ENCODE peak calls at places on chromosomes 2 and 18, in eight cellular contexts. B, Q, P, W, F, G, C and U are unnamed samples.

GRCh38 chr2:172464340-172465129 is 37.1 kb downstream of the ITGA6 start:
- DNase-seq in W (no peak), P (no peak), Q (no peak), G (no peak), C (no peak), F (no peak), B (no peak), U (no peak)

GRCh38 chr2:72129676-72130340 is 17.9 kb downstream of the CYP26B1 start:
- DNase-seq in Q (no peak), W (peak; percentile 81), B (no peak), P (no peak), F (peak; percentile 18), G (peak; percentile 45), C (no peak), U (no peak)

GRCh38 chr2:238670341-238670681 is 177.6 kb upstream of the TWIST2 start:
- DNase-seq in P (no peak), F (no peak), Q (no peak), G (no peak), C (no peak), W (no peak), B (no peak), U (no peak)

GRCh38 chr2:236536727-236537398 is 32.8 kb upstream of the ACKR3 start:
- DNase-seq in C (no peak), G (no peak), W (no peak), B (no peak), F (no peak), P (no peak), Q (no peak), U (no peak)

GRCh38 chr18:70892381-70892780 is 603.5 kb downstream of the SOCS6 start:
- DNase-seq in B (no peak), P (no peak), Q (no peak), G (no peak), C (no peak), F (no peak), W (no peak), U (no peak)

GRCh38 chr2:133380991-133381390 is 187.3 kb downstream of the NCKAP5 start:
- DNase-seq in B (no peak), C (no peak), Q (no peak), W (no peak), P (no peak), G (no peak), F (no peak), U (no peak)

GRCh38 chr2:127864877-127865276 is 6.9 kb upstream of the POLR2D start:
- DNase-seq in W (peak; percentile 76), G (peak; percentile 55), P (peak; percentile 49), B (no peak), F (no peak), C (no peak), Q (no peak), U (no peak)

GRCh38 chr18:79427368-79428225 is 31.9 kb downstream of the NFATC1 start:
- DNase-seq in Q (no peak), G (no peak), B (no peak), W (no peak), C (no peak), F (no peak), P (no peak), U (no peak)

GRCh38 chr18:68489018-68489792 is 225.7 kb downstream of the TMX3 start:
- DNase-seq in W (no peak), P (no peak), B (no peak), G (no peak), C (no peak), Q (no peak), F (peak; percentile 52), U (no peak)

GRCh38 chr18:51943281-51943680 is 396.7 kb upstream of the DCC start:
- DNase-seq in F (no peak), W (no peak), B (no peak), P (no peak), Q (no peak), C (no peak), G (no peak), U (no peak)

GRCh38 chr18:7307586-7307985 is 76.7 kb downstream of the LRRC30 start:
- DNase-seq in Q (no peak), W (no peak), F (no peak), P (no peak), G (no peak), C (no peak), B (no peak), U (no peak)

GRCh38 chr2:133760366-133760765 is 192.1 kb upstream of the NCKAP5 start:
- DNase-seq in F (no peak), Q (no peak), W (no peak), P (peak; percentile 12), C (no peak), G (no peak), B (no peak), U (no peak)

GRCh38 chr2:199379251-199379650 is 78.5 kb downstream of the SATB2 start:
- DNase-seq in C (no peak), G (peak; percentile 59), B (peak; percentile 36), Q (no peak), F (no peak), W (no peak), P (peak; percentile 79), U (no peak)

GRCh38 chr2:48306409-48307284 is 223.3 kb upstream of the STON1 start:
- DNase-seq in P (peak; percentile 42), Q (no peak), F (no peak), W (no peak), B (no peak), C (no peak), G (peak; percentile 37), U (no peak)

GRCh38 chr2:11227595-11227994 is 72.3 kb downstream of the SLC66A3 start:
- DNase-seq in C (no peak), B (no peak), W (no peak), Q (no peak), G (no peak), F (no peak), P (no peak), U (no peak)

GRCh38 chr18:27728659-27729058 is 448.3 kb downstream of the CDH2 start:
- DNase-seq in G (peak; percentile 3), C (no peak), W (no peak), F (no peak), Q (no peak), B (no peak), P (no peak), U (no peak)

GRCh38 chr2:96528680-96529375 is 7.7 kb upstream of the ARID5A start:
- DNase-seq in P (no peak), C (no peak), F (no peak), Q (no peak), G (no peak), B (no peak), W (no peak), U (peak; percentile 16)

GRCh38 chr18:46297621-46298020 is 193.4 kb downstream of the HAUS1 start:
- DNase-seq in G (no peak), W (peak; percentile 40), Q (no peak), B (no peak), P (no peak), F (no peak), C (no peak), U (no peak)

GRCh38 chr2:118769707-118770400 is 77.6 kb downstream of the EN1 start:
- DNase-seq in B (no peak), Q (no peak), F (no peak), W (no peak), C (no peak), P (no peak), G (no peak), U (no peak)

DNA sequence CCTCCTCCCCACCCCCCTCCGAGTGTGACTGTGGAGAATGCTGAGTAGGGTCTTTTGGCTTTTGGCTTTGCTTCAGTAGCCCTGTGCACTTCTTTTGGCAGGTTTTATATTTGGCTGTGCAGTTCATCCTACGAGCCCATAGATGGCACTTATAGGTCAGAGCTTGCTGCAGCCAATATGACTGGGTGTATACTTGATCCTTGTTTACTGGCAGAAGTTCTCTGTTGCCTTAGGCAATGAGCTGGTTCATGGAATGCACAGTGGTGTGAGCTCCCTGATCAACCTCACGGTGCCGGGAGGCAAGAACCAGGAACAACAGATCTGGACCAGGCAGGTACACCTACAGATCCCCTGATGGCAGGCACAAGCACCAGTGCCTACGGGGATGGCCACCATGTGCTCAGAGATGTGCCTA is 190.2 kb downstream of the KIAA1328 start:
- DNase-seq in F (peak; percentile 41), W (no peak), C (no peak), G (peak; percentile 2), P (peak; percentile 8), Q (no peak), B (no peak), U (no peak)
- TF ChIP-seq CTCF in F (peak; percentile 61), W (no peak), C (no peak), G (no peak), P (peak; percentile 30), Q (no peak), B (peak; percentile 50), U (no peak)

GRCh38 chr2:180002198-180002597 is 4.9 kb downstream of the CWC22 start:
- DNase-seq in G (no peak), B (no peak), F (no peak), P (no peak), Q (no peak), C (no peak), W (no peak), U (no peak)

GRCh38 chr2:180004731-180005130 is 2.4 kb downstream of the CWC22 start:
- DNase-seq in Q (no peak), C (no peak), G (no peak), F (no peak), P (peak; percentile 73), W (no peak), B (no peak), U (no peak)

GRCh38 chr2:180003566-180003965 is 3.5 kb downstream of the CWC22 start:
- DNase-seq in C (no peak), G (peak; percentile 41), P (no peak), Q (no peak), B (no peak), F (no peak), W (no peak), U (no peak)

GRCh38 chr2:180000434-180000833 is 6.7 kb downstream of the CWC22 start:
- DNase-seq in G (no peak), F (no peak), W (no peak), Q (no peak), P (peak; percentile 48), C (no peak), B (no peak), U (no peak)

DNA sequence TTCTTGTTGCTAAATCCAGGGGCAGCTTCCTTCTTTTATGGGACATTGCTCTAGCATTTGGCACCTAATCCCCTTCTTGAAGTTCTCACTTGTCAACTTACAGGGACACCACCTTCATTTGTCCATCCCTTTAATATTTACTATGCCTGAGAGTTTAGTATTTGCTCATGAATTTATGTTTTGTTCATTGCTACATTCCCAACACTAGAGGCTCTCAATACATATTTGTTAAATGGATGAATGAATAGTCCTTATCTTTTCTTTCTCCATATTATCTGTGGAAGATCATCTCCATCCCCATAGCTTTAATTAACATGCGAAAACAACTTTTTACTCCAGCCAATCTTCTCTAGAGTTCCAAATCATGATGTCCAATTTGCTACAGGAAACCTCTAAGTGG is 5.4 kb downstream of the CWC22 start:
- DNase-seq in W (no peak), B (no peak), Q (no peak), G (no peak), F (no peak), P (no peak), C (no peak), U (no peak)
- TF ChIP-seq CTCF in W (no peak), B (peak; percentile 14), Q (no peak), G (no peak), F (no peak), P (peak; percentile 16), C (no peak), U (no peak)

GRCh38 chr2:168348076-168348475 is 100.7 kb upstream of the STK39 start:
- DNase-seq in W (no peak), P (peak; percentile 40), C (no peak), Q (no peak), F (peak; percentile 81), G (peak; percentile 27), B (no peak), U (no peak)
- TF ChIP-seq CTCF in W (no peak), P (peak; percentile 62), C (no peak), Q (peak; percentile 35), F (peak; percentile 74), G (no peak), B (peak; percentile 74), U (no peak)

GRCh38 chr2:6945821-6946220 is 28.6 kb downstream of the RNF144A start:
- DNase-seq in G (no peak), B (no peak), W (no peak), F (no peak), Q (no peak), P (peak; percentile 28), C (no peak), U (no peak)
- TF ChIP-seq CTCF in G (no peak), B (no peak), W (no peak), F (no peak), Q (no peak), P (no peak), C (no peak), U (no peak)